ENCODE peak calls at places on chromosomes 6 and 20, in nine cellular contexts. L, C, H, N, Z, P, W, G and I are unnamed samples.

GRCh38 chr6:36863670-36864540 is 10.7 kb downstream of the PPIL1 start:
- DNase-seq in L (no peak), C (no peak), H (no peak), N (no peak), Z (no peak), P (no peak), W (no peak), G (no peak), I (no peak)

GRCh38 chr6:43186019-43186418 is 4.0 kb downstream of the CUL9 start:
- DNase-seq in L (no peak), C (no peak), H (no peak), N (no peak), Z (no peak), P (no peak), W (no peak), G (no peak), I (no peak)

GRCh38 chr6:26578279-26578678 is 18.5 kb upstream of the ABT1 start:
- DNase-seq in L (no peak), C (no peak), H (no peak), N (no peak), Z (no peak), P (no peak), W (no peak), G (no peak), I (no peak)

GRCh38 chr6:21037453-21037852 is 503.2 kb downstream of the CDKAL1 start:
- DNase-seq in L (no peak), C (no peak), H (no peak), N (no peak), Z (no peak), P (no peak), W (no peak), G (no peak), I (no peak)

GRCh38 chr6:38566295-38566694 is 73.4 kb downstream of the BTBD9 start:
- DNase-seq in L (no peak), C (no peak), H (no peak), N (no peak), Z (no peak), P (no peak), W (no peak), G (no peak), I (no peak)

GRCh38 chr6:33324139-33324538 is 6.6 kb upstream of the ZBTB22 start:
- DNase-seq in L (no peak), C (no peak), H (no peak), N (no peak), Z (no peak), P (no peak), W (no peak), G (no peak), I (no peak)

GRCh38 chr20:31664696-31665354 is 27.1 kb downstream of the COX4I2 start:
- DNase-seq in L (peak; percentile 47), C (no peak), H (no peak), N (no peak), Z (no peak), P (no peak), W (no peak), G (no peak), I (no peak)

GRCh38 chr20:57092112-57092899 is 174.1 kb downstream of the BMP7 start:
- DNase-seq in L (no peak), C (no peak), H (peak; percentile 30), N (peak; percentile 26), Z (peak; percentile 62), P (peak; percentile 71), W (peak; percentile 55), G (peak; percentile 64), I (no peak)

GRCh38 chr6:30646450-30647038 is 389 bp upstream of the C6orf136 start:
- DNase-seq in L (peak; percentile 87), C (no peak), H (peak; percentile 95), N (no peak), Z (no peak), P (no peak), W (no peak), G (peak; percentile 95), I (no peak)

GRCh38 chr20:2387180-2387577 is 6.5 kb downstream of the TGM6 start:
- DNase-seq in L (no peak), C (no peak), H (no peak), N (peak; percentile 19), Z (peak; percentile 24), P (no peak), W (no peak), G (no peak), I (no peak)

GRCh38 chr6:13307508-13307995 is 20.8 kb downstream of the TBC1D7 start:
- DNase-seq in L (no peak), C (no peak), H (no peak), N (peak; percentile 34), Z (no peak), P (peak; percentile 71), W (peak; percentile 61), G (no peak), I (no peak)

GRCh38 chr6:112205521-112206458 is 48.6 kb downstream of the LAMA4 start:
- DNase-seq in L (no peak), C (no peak), H (no peak), N (peak; percentile 45), Z (no peak), P (no peak), W (peak; percentile 83), G (no peak), I (no peak)

GRCh38 chr6:119915971-119916370 is 566.4 kb upstream of the MAN1A1 start:
- DNase-seq in L (no peak), C (no peak), H (no peak), N (no peak), Z (no peak), P (no peak), W (no peak), G (no peak), I (no peak)

DNA sequence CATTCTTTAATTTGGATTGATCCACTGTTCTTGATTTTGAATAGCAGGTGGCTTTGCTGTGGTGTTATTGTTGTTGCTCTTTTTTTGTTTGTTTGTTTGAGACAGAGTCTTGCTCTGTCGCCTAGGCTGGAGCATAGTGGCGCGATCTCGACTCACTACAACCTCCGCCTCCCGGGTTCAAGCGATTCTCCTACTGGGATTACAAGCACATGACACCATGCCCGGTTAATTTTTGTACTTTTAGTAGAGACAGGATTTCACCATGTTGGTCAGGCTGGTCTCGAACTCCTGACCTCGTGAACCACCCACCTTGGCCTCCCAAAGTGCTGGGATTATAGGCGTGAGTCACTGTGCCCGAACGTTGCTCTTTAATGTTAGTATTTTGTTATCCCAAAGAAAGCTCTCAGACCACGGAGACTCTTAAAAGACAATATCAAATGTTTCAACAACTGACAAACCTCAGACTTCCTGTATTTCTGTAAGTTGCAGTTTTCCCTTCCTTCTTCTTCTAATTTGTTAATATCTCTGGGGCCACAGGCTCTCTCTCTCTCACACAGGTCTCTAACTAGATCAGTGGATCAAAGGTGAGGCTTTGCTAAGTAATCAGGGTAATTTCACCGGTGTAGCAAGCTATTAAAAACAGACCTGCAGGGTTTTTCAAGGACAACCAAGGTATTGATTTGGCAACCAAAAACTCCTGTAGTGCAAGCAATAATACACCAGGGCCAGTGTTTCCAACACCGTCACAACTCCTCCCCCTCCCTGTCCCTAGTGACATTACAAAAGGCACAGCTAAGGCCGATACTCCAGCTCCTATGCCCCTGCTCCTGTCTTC is 48.8 kb upstream of the ZNF217 start:
- DNase-seq in L (peak; percentile 37), C (no peak), H (peak; percentile 29), N (peak; percentile 50), Z (peak; percentile 86), P (peak; percentile 56), W (peak; percentile 99), G (peak; percentile 85), I (peak; percentile 36)
- H3K4me3 ChIP-seq in L (no peak overlapping the region), C (no peak overlapping the region), H (peak overlapping the region; percentile 33), N (no peak overlapping the region), Z (peak overlapping the region; percentile 38), P (no peak overlapping the region), W (peak overlapping the region; percentile 26), G (no peak overlapping the region), I (peak overlapping the region; percentile 6)

DNA sequence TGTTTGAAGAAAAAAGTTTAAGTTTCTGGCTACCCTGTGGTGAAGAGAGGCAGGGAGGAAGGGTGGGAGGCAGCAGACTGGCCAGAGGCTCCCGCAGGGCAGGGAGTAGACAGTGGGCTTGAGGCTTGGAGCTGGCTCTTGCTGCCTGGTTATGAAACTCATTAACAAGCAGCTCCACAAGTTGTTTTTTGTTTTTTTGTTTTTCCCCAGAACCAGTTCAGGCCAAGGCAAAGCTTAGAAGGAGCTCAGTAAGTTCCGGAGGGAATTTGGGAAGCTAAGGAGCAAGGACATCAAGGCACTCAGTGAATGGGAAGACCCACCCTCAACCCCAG is 4.0 kb downstream of the DLL1 start:
- DNase-seq in L (no peak), C (no peak), H (no peak), N (no peak), Z (no peak), P (no peak), W (no peak), G (no peak), I (no peak)
- H3K4me3 ChIP-seq in L (no peak overlapping the region), C (no peak overlapping the region), H (peak overlapping the region; percentile 89), N (no peak overlapping the region), Z (no peak overlapping the region), P (no peak overlapping the region), W (no peak overlapping the region), G (no peak overlapping the region), I (no peak overlapping the region)

GRCh38 chr20:11918280-11918952 is 723 bp downstream of the BTBD3 start:
- DNase-seq in L (no peak), C (no peak), H (no peak), N (no peak), Z (no peak), P (no peak), W (no peak), G (no peak), I (no peak)
- H3K4me3 ChIP-seq in L (peak overlapping the region; percentile 21), C (peak overlapping the region; percentile 57), H (peak overlapping the region; percentile 66), N (peak overlapping the region; percentile 45), Z (no peak overlapping the region), P (no peak overlapping the region), W (no peak overlapping the region), G (no peak overlapping the region), I (peak overlapping the region; percentile 33)

GRCh38 chr6:148345578-148345977 is 2.9 kb downstream of the SASH1 start:
- DNase-seq in L (no peak), C (no peak), H (no peak), N (no peak), Z (no peak), P (no peak), W (no peak), G (no peak), I (no peak)

GRCh38 chr6:148347076-148348054 is 4.7 kb downstream of the SASH1 start:
- DNase-seq in L (no peak), C (no peak), H (no peak), N (no peak), Z (no peak), P (no peak), W (no peak), G (no peak), I (no peak)

GRCh38 chr6:148343028-148343374 is 363 bp downstream of the SASH1 start:
- DNase-seq in L (no peak), C (no peak), H (no peak), N (no peak), Z (no peak), P (no peak), W (no peak), G (no peak), I (no peak)

GRCh38 chr6:148343383-148343782 is 745 bp downstream of the SASH1 start:
- DNase-seq in L (no peak), C (no peak), H (no peak), N (no peak), Z (no peak), P (no peak), W (peak; percentile 71), G (no peak), I (no peak)

DNA sequence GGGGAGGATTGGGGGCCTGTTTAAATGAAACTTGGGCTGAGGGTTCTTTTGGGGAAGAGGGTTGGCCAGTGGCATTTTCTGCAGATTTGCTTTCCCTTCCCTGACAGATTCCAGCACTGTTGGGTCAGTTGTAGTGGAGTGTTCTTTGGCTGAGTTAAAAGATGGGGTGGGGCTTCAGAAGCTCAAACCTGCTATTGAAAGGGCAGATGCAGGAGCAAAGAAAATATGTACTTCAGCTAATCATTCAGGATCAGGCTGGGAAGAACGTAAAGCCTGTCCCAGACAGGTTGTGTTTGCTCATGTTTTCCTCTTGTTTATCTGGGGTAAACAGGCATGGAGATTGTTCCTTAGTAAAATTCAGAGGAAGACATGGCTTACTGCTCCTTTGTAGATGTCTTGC is 2.5 kb downstream of the SASH1 start:
- DNase-seq in L (no peak), C (no peak), H (no peak), N (no peak), Z (no peak), P (no peak), W (no peak), G (no peak), I (no peak)
- H3K4me3 ChIP-seq in L (peak overlapping the region; percentile 84), C (no peak overlapping the region), H (peak overlapping the region; percentile 80), N (no peak overlapping the region), Z (no peak overlapping the region), P (no peak overlapping the region), W (no peak overlapping the region), G (no peak overlapping the region), I (no peak overlapping the region)